ENCODE peak calls at places on chromosomes 1 and 21, in four cellular contexts. L, B, Z and P are unnamed samples.

GRCh38 chr1:29292344-29292743 is 56.0 kb downstream of the PTPRU start:
- DNase-seq in L (no peak), B (no peak), Z (no peak), P (no peak)

GRCh38 chr1:44485229-44485932 is 80.3 kb downstream of the RNF220 start:
- DNase-seq in L (no peak), Z (no peak), B (no peak), P (no peak)

GRCh38 chr1:19559641-19560040 is 74.3 kb upstream of the CAPZB start:
- DNase-seq in L (no peak), B (no peak), Z (peak; percentile 82), P (no peak)

GRCh38 chr1:56911539-56911938 is 54.3 kb downstream of the C8B start:
- DNase-seq in B (no peak), L (no peak), Z (no peak), P (no peak)

GRCh38 chr1:239951518-239952130 is 140.1 kb upstream of the FMN2 start:
- DNase-seq in B (peak; percentile 59), Z (peak; percentile 74), L (peak; percentile 51), P (no peak)

GRCh38 chr1:98651116-98651625 is 10.3 kb upstream of the SNX7 start:
- DNase-seq in B (no peak), Z (no peak), L (no peak), P (no peak)

GRCh38 chr1:15836772-15837669 is 10.5 kb upstream of the SPEN start:
- DNase-seq in L (peak; percentile 52), B (peak; percentile 70), Z (no peak), P (no peak)

GRCh38 chr1:221840511-221841243 is 98.8 kb upstream of the DUSP10 start:
- DNase-seq in L (peak; percentile 60), B (no peak), Z (peak; percentile 97), P (no peak)

GRCh38 chr1:29180497-29181412 is 945 bp downstream of the SRSF4 start:
- DNase-seq in B (peak; percentile 57), Z (no peak), L (no peak), P (no peak)

GRCh38 chr21:46207920-46208571 is 20.5 kb downstream of the LSS start:
- DNase-seq in Z (no peak), L (no peak), B (no peak), P (no peak)

GRCh38 chr1:155437405-155437804 is 116.7 kb downstream of the RUSC1 start:
- DNase-seq in B (no peak), L (no peak), Z (no peak), P (no peak)

GRCh38 chr1:198175418-198176170 is 18.8 kb downstream of the NEK7 start:
- DNase-seq in Z (peak; percentile 76), L (no peak), B (no peak), P (no peak)

GRCh38 chr1:202200112-202200548 is 6.5 kb downstream of the LGR6 start:
- DNase-seq in B (no peak), Z (peak; percentile 71), L (no peak), P (peak; percentile 84)

GRCh38 chr1:154866995-154867795 is 2.9 kb downstream of the KCNN3 start:
- DNase-seq in Z (peak; percentile 87), L (peak; percentile 52), B (peak; percentile 52), P (no peak)

GRCh38 chr1:151211972-151212705 is 13.8 kb downstream of the PIP5K1A start:
- DNase-seq in B (no peak), Z (peak; percentile 57), L (no peak), P (no peak)

GRCh38 chr1:235330918-235331285 is 2.5 kb downstream of the GGPS1 start:
- DNase-seq in L (no peak), B (no peak), Z (no peak), P (no peak)

GRCh38 chr1:51819810-51820209 is 58.7 kb downstream of the NRDC start:
- DNase-seq in L (no peak), Z (no peak), B (no peak), P (no peak)

GRCh38 chr1:109944541-109944940 is 33.9 kb downstream of the CSF1 start:
- DNase-seq in L (no peak), B (no peak), Z (peak; percentile 28), P (no peak)

GRCh38 chr21:45954271-45954670 is 27.3 kb upstream of the COL6A1 start:
- DNase-seq in Z (no peak), L (no peak), B (peak; percentile 72), P (no peak)

GRCh38 chr1:116496380-116496779 is 74.4 kb downstream of the CD58 start:
- DNase-seq in L (peak; percentile 75), B (peak; percentile 62), Z (no peak), P (no peak)

GRCh38 chr1:51960262-51960661 is 30.2 kb downstream of the RAB3B start:
- DNase-seq in Z (no peak), L (no peak), B (no peak), P (no peak)

GRCh38 chr1:14872762-14873161 is 274.3 kb downstream of the KAZN start:
- DNase-seq in L (no peak), B (no peak), Z (no peak), P (no peak)

GRCh38 chr1:225757927-225758460 is 19.6 kb upstream of the SRP9 start:
- DNase-seq in Z (no peak), L (no peak), B (no peak), P (no peak)

GRCh38 chr1:88768816-88769215 is 84.7 kb downstream of the PKN2 start:
- DNase-seq in B (no peak), Z (peak; percentile 70), L (no peak), P (no peak)

GRCh38 chr1:52112489-52112888 is 29.4 kb upstream of the ZFYVE9 start:
- DNase-seq in Z (no peak), B (no peak), L (no peak), P (no peak)

GRCh38 chr1:56098956-56099355 is 480.4 kb downstream of the PLPP3 start:
- DNase-seq in L (no peak), B (no peak), Z (no peak), P (no peak)

GRCh38 chr1:145690587-145691558 is 16.3 kb downstream of the PDZK1 start:
- DNase-seq in L (no peak), B (no peak), Z (peak; percentile 77), P (no peak)

GRCh38 chr1:17010601-17011438 is 908 bp downstream of the ATP13A2 start:
- DNase-seq in B (peak; percentile 78), Z (peak; percentile 56), L (peak; percentile 81), P (no peak)

GRCh38 chr1:155882766-155883165 is 23.4 kb downstream of the SYT11 start:
- DNase-seq in L (no peak), B (no peak), Z (no peak), P (no peak)

GRCh38 chr1:229114781-229115417 is 156.0 kb upstream of the RAB4A start:
- DNase-seq in Z (no peak), L (no peak), B (no peak), P (no peak)

GRCh38 chr1:229752679-229753078 is 126.6 kb downstream of the URB2 start:
- DNase-seq in Z (no peak), L (no peak), B (no peak), P (no peak)

GRCh38 chr1:235304549-235305451 is 23.2 kb downstream of the ARID4B start:
- DNase-seq in B (no peak), Z (no peak), L (no peak), P (no peak)

GRCh38 chr1:218584418-218585155 is 239.5 kb downstream of the TGFB2 start:
- DNase-seq in L (no peak), B (no peak), Z (peak; percentile 60), P (no peak)

GRCh38 chr1:234768171-234768568 is 158.2 kb upstream of the IRF2BP2 start:
- DNase-seq in L (no peak), Z (no peak), B (no peak), P (no peak)

GRCh38 chr1:241640867-241641542 is 836 bp upstream of the CHML start:
- DNase-seq in B (no peak), Z (no peak), L (no peak), P (no peak)

GRCh38 chr1:53371121-53371666 is 43.3 kb upstream of the LRP8 start:
- DNase-seq in B (peak; percentile 36), Z (no peak), L (no peak), P (peak; percentile 37)

GRCh38 chr1:224851850-224852261 is 77.6 kb upstream of the DNAH14 start:
- DNase-seq in B (no peak), L (no peak), Z (no peak), P (no peak)